ENCODE peak calls at places on chromosome 12, in eight cellular contexts. One of them, this sample, is unnamed.

GRCh38 chr12:50715174-50715573 is 48.7 kb upstream of the ATF1 start:
- DNase-seq in aorta: no peak
- DNase-seq in T follicular helper cell: no peak
- DNase-seq in substantia nigra: no peak
- DNase-seq in colonic mucosa: no peak
- DNase-seq in activated T-helper 1 cell treated with anti-CD3 and anti-CD28 coated beads, Interleukin-12 subunit alpha, Interleukin-12 subunit beta, Interleukin-2, Interleukin-4 antibody, amounts not matched to agents 30 ng/mL and 10 ng/mL and 1 ng/mL, durations not matched to agents 14 hours and 24 hours and 36 hours: no peak
- DNase-seq in cardiac muscle cell: no peak
- DNase-seq in hippocampal formation: no peak
- DNase-seq in this sample: no peak

GRCh38 chr12:106282457-106283097 is 20.0 kb upstream of the TCP11L2 start:
- DNase-seq in aorta: no peak
- DNase-seq in T follicular helper cell: peak
- DNase-seq in substantia nigra: no peak
- DNase-seq in colonic mucosa: peak
- DNase-seq in activated T-helper 1 cell treated with anti-CD3 and anti-CD28 coated beads, Interleukin-12 subunit alpha, Interleukin-12 subunit beta, Interleukin-2, Interleukin-4 antibody, amounts not matched to agents 30 ng/mL and 10 ng/mL and 1 ng/mL, durations not matched to agents 14 hours and 24 hours and 36 hours: peak
- DNase-seq in cardiac muscle cell: peak
- DNase-seq in hippocampal formation: no peak
- DNase-seq in this sample: peak

GRCh38 chr12:68287106-68287505 is 33.7 kb upstream of the IL22 start:
- DNase-seq in aorta: no peak
- DNase-seq in T follicular helper cell: no peak
- DNase-seq in substantia nigra: no peak
- DNase-seq in colonic mucosa: no peak
- DNase-seq in activated T-helper 1 cell treated with anti-CD3 and anti-CD28 coated beads, Interleukin-12 subunit alpha, Interleukin-12 subunit beta, Interleukin-2, Interleukin-4 antibody, amounts not matched to agents 30 ng/mL and 10 ng/mL and 1 ng/mL, durations not matched to agents 14 hours and 24 hours and 36 hours: no peak
- DNase-seq in cardiac muscle cell: no peak
- DNase-seq in hippocampal formation: no peak
- DNase-seq in this sample: no peak

GRCh38 chr12:79451988-79452387 is 238.8 kb downstream of the PAWR start:
- DNase-seq in aorta: no peak
- DNase-seq in T follicular helper cell: no peak
- DNase-seq in substantia nigra: peak
- DNase-seq in colonic mucosa: peak
- DNase-seq in activated T-helper 1 cell treated with anti-CD3 and anti-CD28 coated beads, Interleukin-12 subunit alpha, Interleukin-12 subunit beta, Interleukin-2, Interleukin-4 antibody, amounts not matched to agents 30 ng/mL and 10 ng/mL and 1 ng/mL, durations not matched to agents 14 hours and 24 hours and 36 hours: no peak
- DNase-seq in cardiac muscle cell: no peak
- DNase-seq in hippocampal formation: no peak
- DNase-seq in this sample: no peak

GRCh38 chr12:20367731-20368652 is at the start of gene PDE3A:
- DNase-seq in aorta: peak
- DNase-seq in T follicular helper cell: no peak
- DNase-seq in substantia nigra: peak
- DNase-seq in colonic mucosa: peak
- DNase-seq in activated T-helper 1 cell treated with anti-CD3 and anti-CD28 coated beads, Interleukin-12 subunit alpha, Interleukin-12 subunit beta, Interleukin-2, Interleukin-4 antibody, amounts not matched to agents 30 ng/mL and 10 ng/mL and 1 ng/mL, durations not matched to agents 14 hours and 24 hours and 36 hours: no peak
- DNase-seq in cardiac muscle cell: peak
- DNase-seq in hippocampal formation: peak
- DNase-seq in this sample: peak

GRCh38 chr12:56261503-56262230 is 3.5 kb upstream of the ANKRD52 start:
- DNase-seq in aorta: no peak
- DNase-seq in T follicular helper cell: no peak
- DNase-seq in substantia nigra: no peak
- DNase-seq in colonic mucosa: no peak
- DNase-seq in activated T-helper 1 cell treated with anti-CD3 and anti-CD28 coated beads, Interleukin-12 subunit alpha, Interleukin-12 subunit beta, Interleukin-2, Interleukin-4 antibody, amounts not matched to agents 30 ng/mL and 10 ng/mL and 1 ng/mL, durations not matched to agents 14 hours and 24 hours and 36 hours: no peak
- DNase-seq in cardiac muscle cell: no peak
- DNase-seq in hippocampal formation: no peak
- DNase-seq in this sample: no peak

GRCh38 chr12:66548338-66549049 is 130.4 kb downstream of the GRIP1 start:
- DNase-seq in aorta: no peak
- DNase-seq in T follicular helper cell: no peak
- DNase-seq in substantia nigra: no peak
- DNase-seq in colonic mucosa: no peak
- DNase-seq in activated T-helper 1 cell treated with anti-CD3 and anti-CD28 coated beads, Interleukin-12 subunit alpha, Interleukin-12 subunit beta, Interleukin-2, Interleukin-4 antibody, amounts not matched to agents 30 ng/mL and 10 ng/mL and 1 ng/mL, durations not matched to agents 14 hours and 24 hours and 36 hours: no peak
- DNase-seq in cardiac muscle cell: no peak
- DNase-seq in hippocampal formation: no peak
- DNase-seq in this sample: no peak

GRCh38 chr12:91958816-91959215 is 186.8 kb downstream of the BTG1 start:
- DNase-seq in aorta: no peak
- DNase-seq in T follicular helper cell: no peak
- DNase-seq in substantia nigra: no peak
- DNase-seq in colonic mucosa: no peak
- DNase-seq in activated T-helper 1 cell treated with anti-CD3 and anti-CD28 coated beads, Interleukin-12 subunit alpha, Interleukin-12 subunit beta, Interleukin-2, Interleukin-4 antibody, amounts not matched to agents 30 ng/mL and 10 ng/mL and 1 ng/mL, durations not matched to agents 14 hours and 24 hours and 36 hours: no peak
- DNase-seq in cardiac muscle cell: no peak
- DNase-seq in hippocampal formation: no peak
- DNase-seq in this sample: no peak

GRCh38 chr12:1832801-1833595 is 12.6 kb downstream of the LRTM2 start:
- DNase-seq in aorta: peak
- DNase-seq in T follicular helper cell: no peak
- DNase-seq in substantia nigra: no peak
- DNase-seq in colonic mucosa: no peak
- DNase-seq in activated T-helper 1 cell treated with anti-CD3 and anti-CD28 coated beads, Interleukin-12 subunit alpha, Interleukin-12 subunit beta, Interleukin-2, Interleukin-4 antibody, amounts not matched to agents 30 ng/mL and 10 ng/mL and 1 ng/mL, durations not matched to agents 14 hours and 24 hours and 36 hours: no peak
- DNase-seq in cardiac muscle cell: no peak
- DNase-seq in hippocampal formation: no peak
- DNase-seq in this sample: no peak

GRCh38 chr12:21276826-21277225 is 57.9 kb downstream of the SLCO1A2 start:
- DNase-seq in aorta: no peak
- DNase-seq in T follicular helper cell: no peak
- DNase-seq in substantia nigra: no peak
- DNase-seq in colonic mucosa: no peak
- DNase-seq in activated T-helper 1 cell treated with anti-CD3 and anti-CD28 coated beads, Interleukin-12 subunit alpha, Interleukin-12 subunit beta, Interleukin-2, Interleukin-4 antibody, amounts not matched to agents 30 ng/mL and 10 ng/mL and 1 ng/mL, durations not matched to agents 14 hours and 24 hours and 36 hours: no peak
- DNase-seq in cardiac muscle cell: no peak
- DNase-seq in hippocampal formation: no peak
- DNase-seq in this sample: no peak